ENCODE peak calls at places on chromosomes 4 and X, in five cellular contexts. R is neuronal stem cell, L is fibroblast of lung, P is astrocyte, J is HepG2. E is an unnamed sample. For H3K4me1, the result is how much of the 10 kb centered on the place peaks cover.

GRCh38 chrX:20432746-20433374 is 166.2 kb upstream of the RPS6KA3 start:
- DNase-seq in R (no peak), L (no peak), P (no peak), J (peak), E (no peak)

GRCh38 chr4:83139514-83140156 is 25.1 kb upstream of the PLAC8 start:
- DNase-seq in R (no peak), L (no peak), P (no peak), J (peak), E (no peak)

GRCh38 chr4:174214102-174214878 is 69.2 kb downstream of the FBXO8 start:
- DNase-seq in R (peak), L (peak), P (no peak), J (no peak), E (no peak)

GRCh38 chr4:132101526-132101925 is 1047.6 kb upstream of the PCDH10 start:
- DNase-seq in R (no peak), L (peak), P (peak), J (no peak), E (no peak)

GRCh38 chrX:925652-926061 is 286.8 kb downstream of the CRLF2 start:
- DNase-seq in R (no peak), L (no peak), P (no peak), J (no peak), E (no peak)

GRCh38 chrX:131895807-131896206 is 127.3 kb upstream of the STK26 start:
- DNase-seq in R (no peak), L (no peak), P (no peak), J (no peak), E (no peak)

GRCh38 chr4:138982754-138983153 is 32.8 kb upstream of the NOCT start:
- DNase-seq in R (no peak), L (no peak), P (no peak), J (no peak), E (no peak)

GRCh38 chr4:182192511-182193181 is 50.6 kb upstream of the TENM3 start:
- DNase-seq in R (no peak), L (peak), P (peak), J (no peak), E (peak)

GRCh38 chr4:153472122-153473037 is 6.2 kb downstream of the TMEM131L start:
- DNase-seq in R (no peak), L (no peak), P (no peak), J (no peak), E (no peak)

GRCh38 chrX:71184803-71185495 is 38.1 kb upstream of the GJB1 start:
- DNase-seq in R (no peak), L (no peak), P (no peak), J (no peak), E (no peak)

GRCh38 chrX:153549807-153550206 is 32.4 kb downstream of the ATP2B3 start:
- DNase-seq in R (no peak), L (no peak), P (no peak), J (no peak), E (no peak)

GRCh38 chr4:7156273-7157139 is 35.8 kb upstream of the SORCS2 start:
- DNase-seq in R (peak), L (peak), P (no peak), J (no peak), E (no peak)

GRCh38 chr4:169914871-169915270 is 111.3 kb downstream of the MFAP3L start:
- DNase-seq in R (no peak), L (no peak), P (no peak), J (no peak), E (no peak)

GRCh38 chr4:40314951-40315350 is 20.2 kb upstream of the CHRNA9 start:
- DNase-seq in R (no peak), L (peak), P (no peak), J (no peak), E (peak)

GRCh38 chrX:20431486-20431885 is 164.8 kb upstream of the RPS6KA3 start:
- DNase-seq in R (no peak), L (peak), P (no peak), J (peak), E (no peak)

GRCh38 chrX:137031517-137032377 is 2.0 kb downstream of the GPR101 start:
- DNase-seq in R (no peak), L (peak), P (peak), J (no peak), E (peak)

GRCh38 chr4:8271821-8272220 is 2.3 kb downstream of the HTRA3 start:
- DNase-seq in R (no peak), L (no peak), P (no peak), J (no peak), E (no peak)
- H3K9ac ChIP-seq in R (peak), L (no peak), P (no peak), J (no peak), E (no peak)

GRCh38 chr4:128587382-128587781 is 222.1 kb upstream of the JADE1 start:
- DNase-seq in R (no peak), L (no peak), P (no peak), J (no peak), E (no peak)
- H3K4me1 ChIP-seq in R (under half), L (under half), P (under half), J (under half), E (under half)

GRCh38 chr4:123516576-123516975 is 120.0 kb downstream of the SPRY1 start:
- DNase-seq in R (no peak), L (no peak), P (no peak), J (no peak), E (no peak)

GRCh38 chr4:123520376-123520775 is 123.8 kb downstream of the SPRY1 start:
- DNase-seq in R (no peak), L (no peak), P (no peak), J (no peak), E (no peak)

GRCh38 chr4:123517971-123518370 is 121.4 kb downstream of the SPRY1 start:
- DNase-seq in R (no peak), L (peak), P (peak), J (no peak), E (no peak)
- H3K9ac ChIP-seq in R (no peak), L (no peak), P (no peak), J (no peak), E (no peak)

GRCh38 chr4:17094811-17095210 is 196.4 kb upstream of the LDB2 start:
- DNase-seq in R (no peak), L (no peak), P (no peak), J (no peak), E (no peak)
- H3K4me1 ChIP-seq in R (under half), L (under half), P (under half), J (under half), E (under half)

DNA sequence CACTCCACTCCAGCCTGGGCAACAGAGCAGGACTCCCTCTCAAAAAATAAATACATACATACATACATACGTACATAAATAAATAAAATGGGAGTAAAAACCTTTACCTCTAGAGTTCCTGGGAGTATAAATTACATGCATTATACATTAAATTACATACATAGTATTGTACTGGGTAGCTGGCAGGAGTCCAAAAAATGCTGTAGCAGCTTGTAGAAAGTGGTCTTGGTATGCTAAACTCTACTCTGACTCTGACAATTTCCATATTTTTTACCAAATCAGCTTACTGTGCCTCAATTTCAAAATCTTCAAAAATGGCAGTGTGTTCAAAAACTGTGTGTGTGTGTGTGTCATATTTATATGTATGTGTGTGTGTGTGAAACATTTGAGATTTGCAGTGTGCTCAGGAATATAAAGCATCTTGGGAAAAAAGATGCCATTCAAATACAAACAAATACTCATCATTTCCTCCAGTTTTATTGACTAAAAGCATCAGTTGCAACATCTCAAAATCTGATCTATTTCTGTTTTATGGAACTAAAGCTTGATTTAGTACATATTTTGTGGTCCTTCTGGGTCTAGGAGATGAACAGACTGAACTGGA is 171.7 kb downstream of the SHROOM3 start:
- DNase-seq in R (no peak), L (no peak), P (no peak), J (no peak), E (no peak)
- H3K9ac ChIP-seq in R (no peak), L (no peak), P (peak), J (no peak), E (no peak)

DNA sequence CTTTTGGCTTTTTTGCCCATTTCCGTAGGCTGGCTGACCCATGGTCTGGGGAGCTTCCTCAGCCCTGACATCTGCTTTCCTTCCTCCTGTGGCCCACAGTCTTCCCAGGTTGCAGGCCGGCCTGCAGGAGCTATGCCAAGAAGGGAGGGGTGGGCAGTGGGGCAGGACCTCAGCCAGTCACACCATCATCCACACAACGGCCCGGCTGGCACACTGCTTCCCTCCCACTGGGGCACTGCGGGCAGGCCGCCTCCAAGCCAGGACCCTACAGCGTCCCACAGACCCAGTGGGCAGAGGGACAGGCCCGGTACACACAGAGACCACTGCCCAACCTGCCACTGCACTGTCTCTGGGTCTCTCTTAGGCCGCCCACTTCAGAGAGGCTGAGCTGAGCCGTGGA is 38.0 kb downstream of the CTBP1 start:
- DNase-seq in R (no peak), L (no peak), P (no peak), J (no peak), E (no peak)
- H3K4me1 ChIP-seq in R (under half), L (under half), P (under half), J (under half), E (under half)

GRCh38 chr4:13989496-13989895 is 362.0 kb upstream of the BOD1L1 start:
- DNase-seq in R (no peak), L (peak), P (peak), J (no peak), E (peak)

GRCh38 chr4:13988347-13989265 is 361.1 kb upstream of the BOD1L1 start:
- DNase-seq in R (no peak), L (peak), P (peak), J (no peak), E (peak)

GRCh38 chr4:13985824-13986223 is 358.3 kb upstream of the BOD1L1 start:
- DNase-seq in R (no peak), L (peak), P (peak), J (no peak), E (no peak)

GRCh38 chr4:13984996-13985780 is 357.7 kb upstream of the BOD1L1 start:
- DNase-seq in R (no peak), L (peak), P (peak), J (no peak), E (no peak)

DNA sequence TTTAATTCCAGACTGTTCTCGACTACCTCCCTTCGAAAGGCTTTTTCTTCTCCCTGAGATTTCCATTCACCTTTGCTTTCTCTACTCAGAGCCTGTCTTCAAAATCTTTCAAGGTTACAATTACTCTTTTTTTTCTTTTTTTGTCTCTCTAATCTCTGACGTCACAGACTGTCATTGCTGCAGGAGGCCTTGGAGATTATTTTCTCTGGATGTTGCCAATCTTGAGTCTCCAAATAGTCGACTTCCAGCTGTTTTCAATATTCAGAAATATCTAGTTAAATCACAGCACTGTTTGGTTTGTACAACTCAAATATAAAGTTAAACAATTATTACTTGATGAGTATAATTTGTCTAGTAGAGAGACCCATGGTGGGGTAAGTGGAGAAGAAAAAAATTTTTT is 359.0 kb upstream of the BOD1L1 start:
- DNase-seq in R (no peak), L (peak), P (no peak), J (no peak), E (no peak)
- H3K9ac ChIP-seq in R (no peak), L (no peak), P (no peak), J (no peak), E (no peak)

DNA sequence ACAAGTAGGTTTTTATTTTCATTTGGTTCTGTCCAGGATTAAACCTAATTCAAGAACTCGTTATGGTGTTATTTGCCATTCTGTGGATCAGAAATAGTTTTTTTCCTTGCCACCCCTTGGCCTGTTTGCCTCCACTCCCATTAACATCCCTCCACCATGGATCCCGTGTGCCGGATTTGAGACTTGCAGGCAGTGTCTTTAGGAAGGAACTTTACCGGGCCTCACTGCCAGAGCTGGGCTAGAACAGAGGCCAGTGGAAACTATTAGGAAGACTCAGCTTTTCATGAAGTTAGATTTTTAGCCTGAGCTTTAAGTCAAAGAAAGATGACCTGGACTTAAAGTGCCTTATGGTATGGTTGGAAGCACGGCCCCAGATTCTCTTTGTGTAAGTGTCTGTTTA is 2.4 kb downstream of the KLHL2 start:
- DNase-seq in R (no peak), L (no peak), P (no peak), J (no peak), E (no peak)
- H3K4me1 ChIP-seq in R (under half), L (under half), P (under half), J (half or more), E (half or more)

E was measured in mammary epithelial cell.